ENCODE peak calls at places on chromosomes 1 and 21, in seven cellular contexts. G, D, F, A, U, Q and O are unnamed samples.

GRCh38 chr1:116259665-116260064 is 113.4 kb upstream of the ATP1A1 start:
- DNase-seq in G (no peak), D (no peak), F (no peak), A (peak), U (no peak), Q (no peak), O (no peak)

GRCh38 chr1:10643607-10644306 is 152.7 kb downstream of the CASZ1 start:
- DNase-seq in G (peak), D (no peak), F (no peak), A (no peak), U (no peak), Q (no peak), O (no peak)

GRCh38 chr1:205798577-205798976 is 14.4 kb downstream of the SLC41A1 start:
- DNase-seq in G (no peak), D (no peak), F (no peak), A (no peak), U (no peak), Q (no peak), O (no peak)

GRCh38 chr1:12275370-12275769 is 45.5 kb downstream of the VPS13D start:
- DNase-seq in G (no peak), D (peak), F (peak), A (peak), U (peak), Q (no peak), O (no peak)

GRCh38 chr1:45924736-45925135 is 121.3 kb downstream of the MAST2 start:
- DNase-seq in G (no peak), D (no peak), F (no peak), A (no peak), U (no peak), Q (no peak), O (no peak)

GRCh38 chr21:40254540-40255455 is 387.6 kb downstream of the PCP4 start:
- DNase-seq in G (no peak), D (no peak), F (no peak), A (no peak), U (no peak), Q (no peak), O (no peak)

GRCh38 chr1:5944069-5944847 is 48.0 kb downstream of the NPHP4 start:
- DNase-seq in G (no peak), D (no peak), F (no peak), A (no peak), U (no peak), Q (no peak), O (no peak)

GRCh38 chr21:33121715-33122475 is 52.0 kb downstream of the OLIG1 start:
- DNase-seq in G (no peak), D (peak), F (no peak), A (no peak), U (no peak), Q (peak), O (no peak)

GRCh38 chr1:216310776-216311175 is 112.5 kb downstream of the USH2A start:
- DNase-seq in G (peak), D (peak), F (no peak), A (no peak), U (no peak), Q (no peak), O (peak)

GRCh38 chr1:229980009-229980408 is 87.0 kb upstream of the GALNT2 start:
- DNase-seq in G (no peak), D (no peak), F (no peak), A (no peak), U (no peak), Q (no peak), O (no peak)

GRCh38 chr21:39575778-39576177 is 37.0 kb upstream of the B3GALT5 start:
- DNase-seq in G (no peak), D (no peak), F (no peak), A (no peak), U (no peak), Q (no peak), O (no peak)

GRCh38 chr1:52263153-52263910 is 102.7 kb downstream of the CC2D1B start:
- DNase-seq in G (no peak), D (no peak), F (no peak), A (no peak), U (no peak), Q (no peak), O (no peak)

GRCh38 chr1:25706146-25707089 is 89.8 kb downstream of the MAN1C1 start:
- DNase-seq in G (no peak), D (no peak), F (no peak), A (no peak), U (no peak), Q (no peak), O (no peak)

GRCh38 chr1:75693551-75693950 is 31.0 kb upstream of the ACADM start:
- DNase-seq in G (no peak), D (no peak), F (no peak), A (no peak), U (no peak), Q (no peak), O (no peak)

GRCh38 chr1:9302745-9303524 is 10.2 kb downstream of the SPSB1 start:
- DNase-seq in G (no peak), D (no peak), F (no peak), A (no peak), U (peak), Q (no peak), O (no peak)

GRCh38 chr1:47968489-47968888 is 28.7 kb downstream of the TRABD2B start:
- DNase-seq in G (no peak), D (no peak), F (no peak), A (no peak), U (no peak), Q (no peak), O (no peak)

GRCh38 chr1:58773406-58773840 is 10.4 kb downstream of the JUN start:
- DNase-seq in G (peak), D (no peak), F (no peak), A (peak), U (peak), Q (no peak), O (no peak)

GRCh38 chr1:233394860-233395717 is 67.6 kb downstream of the MAP3K21 start:
- DNase-seq in G (peak), D (peak), F (peak), A (peak), U (no peak), Q (peak), O (peak)

GRCh38 chr1:227759345-227760300 is 24.4 kb downstream of the SNAP47 start:
- DNase-seq in G (no peak), D (no peak), F (no peak), A (no peak), U (no peak), Q (no peak), O (peak)